ENCODE peak calls at places on chromosomes 12 and 14, in four cellular contexts. One of them, this sample, is unnamed.

GRCh38 chr14:73755434-73756014 is 41.3 kb upstream of the PNMA1 start:
- DNase-seq in IMR-90: no peak
- DNase-seq in HepG2: no peak
- DNase-seq in K562: peak
- DNase-seq in this sample: no peak

GRCh38 chr12:63913929-63914328 is 69.4 kb downstream of the SRGAP1 start:
- DNase-seq in IMR-90: no peak
- DNase-seq in HepG2: no peak
- DNase-seq in K562: no peak
- DNase-seq in this sample: no peak

GRCh38 chr12:132285311-132285741 is 44.1 kb downstream of the GALNT9 start:
- DNase-seq in IMR-90: no peak
- DNase-seq in HepG2: no peak
- DNase-seq in K562: no peak
- DNase-seq in this sample: no peak

GRCh38 chr12:50006754-50007442 is 18.4 kb downstream of the RACGAP1 start:
- DNase-seq in IMR-90: peak
- DNase-seq in HepG2: no peak
- DNase-seq in K562: no peak
- DNase-seq in this sample: no peak

GRCh38 chr14:77022219-77022852 is 6.2 kb downstream of the IRF2BPL start:
- DNase-seq in IMR-90: no peak
- DNase-seq in HepG2: no peak
- DNase-seq in K562: no peak
- DNase-seq in this sample: no peak

GRCh38 chr12:131388164-131388795 is 322.6 kb upstream of the SFSWAP start:
- DNase-seq in IMR-90: no peak
- DNase-seq in HepG2: no peak
- DNase-seq in K562: no peak
- DNase-seq in this sample: no peak

GRCh38 chr14:68295316-68295816 is 475.8 kb downstream of the RAD51B start:
- DNase-seq in IMR-90: no peak
- DNase-seq in HepG2: peak
- DNase-seq in K562: peak
- DNase-seq in this sample: no peak

GRCh38 chr12:65614259-65614658 is 210.0 kb upstream of the HMGA2 start:
- DNase-seq in IMR-90: no peak
- DNase-seq in HepG2: no peak
- DNase-seq in K562: no peak
- DNase-seq in this sample: no peak

GRCh38 chr12:11885261-11886038 is 185.3 kb upstream of the BCL2L14 start:
- DNase-seq in IMR-90: peak
- DNase-seq in HepG2: peak
- DNase-seq in K562: no peak
- DNase-seq in this sample: no peak

GRCh38 chr12:70398862-70399261 is 32.8 kb downstream of the KCNMB4 start:
- DNase-seq in IMR-90: no peak
- DNase-seq in HepG2: no peak
- DNase-seq in K562: no peak
- DNase-seq in this sample: no peak

GRCh38 chr12:10143205-10143604 is 13.2 kb upstream of the CLEC7A start:
- DNase-seq in IMR-90: peak
- DNase-seq in HepG2: no peak
- DNase-seq in K562: no peak
- DNase-seq in this sample: no peak

GRCh38 chr14:105529506-105530445 is 3.4 kb downstream of the TMEM121 start:
- DNase-seq in IMR-90: no peak
- DNase-seq in HepG2: peak
- DNase-seq in K562: no peak
- DNase-seq in this sample: no peak

GRCh38 chr14:67360469-67361206 is 510 bp downstream of the EIF2S1 start:
- DNase-seq in IMR-90: no peak
- DNase-seq in HepG2: peak
- DNase-seq in K562: peak
- DNase-seq in this sample: no peak

GRCh38 chr14:99521176-99522024 is 40.2 kb downstream of the CCNK start:
- DNase-seq in IMR-90: no peak
- DNase-seq in HepG2: no peak
- DNase-seq in K562: no peak
- DNase-seq in this sample: no peak

GRCh38 chr12:42744539-42745156 is 155.1 kb upstream of the PRICKLE1 start:
- DNase-seq in IMR-90: no peak
- DNase-seq in HepG2: no peak
- DNase-seq in K562: no peak
- DNase-seq in this sample: no peak

GRCh38 chr12:12210983-12211382 is 55.9 kb downstream of the LRP6 start:
- DNase-seq in IMR-90: no peak
- DNase-seq in HepG2: no peak
- DNase-seq in K562: no peak
- DNase-seq in this sample: no peak

GRCh38 chr14:34013714-34014055 is 62.8 kb upstream of the EGLN3 start:
- DNase-seq in IMR-90: no peak
- DNase-seq in HepG2: no peak
- DNase-seq in K562: no peak
- DNase-seq in this sample: no peak

GRCh38 chr14:29548948-29549370 is 378.7 kb downstream of the PRKD1 start:
- DNase-seq in IMR-90: peak
- DNase-seq in HepG2: peak
- DNase-seq in K562: peak
- DNase-seq in this sample: peak

GRCh38 chr12:113485330-113485729 is 13.7 kb upstream of the LHX5 start:
- DNase-seq in IMR-90: no peak
- DNase-seq in HepG2: no peak
- DNase-seq in K562: no peak
- DNase-seq in this sample: no peak

GRCh38 chr12:111045941-111046340 is 125.6 kb upstream of the MYL2 start:
- DNase-seq in IMR-90: no peak
- DNase-seq in HepG2: no peak
- DNase-seq in K562: no peak
- DNase-seq in this sample: no peak

GRCh38 chr12:58592817-58593216 is 327.5 kb downstream of the LRIG3 start:
- DNase-seq in IMR-90: no peak
- DNase-seq in HepG2: no peak
- DNase-seq in K562: no peak
- DNase-seq in this sample: no peak

GRCh38 chr12:13373803-13374202 is 177.3 kb downstream of the EMP1 start:
- DNase-seq in IMR-90: no peak
- DNase-seq in HepG2: no peak
- DNase-seq in K562: no peak
- DNase-seq in this sample: no peak

GRCh38 chr12:101209319-101210302 is at the start of gene SLC5A8:
- DNase-seq in IMR-90: no peak
- DNase-seq in HepG2: no peak
- DNase-seq in K562: no peak
- DNase-seq in this sample: no peak

GRCh38 chr12:89238593-89238992 is 113.7 kb downstream of the DUSP6 start:
- DNase-seq in IMR-90: no peak
- DNase-seq in HepG2: no peak
- DNase-seq in K562: no peak
- DNase-seq in this sample: no peak

GRCh38 chr12:115443351-115443938 is 759.5 kb upstream of the TBX3 start:
- DNase-seq in IMR-90: no peak
- DNase-seq in HepG2: no peak
- DNase-seq in K562: no peak
- DNase-seq in this sample: no peak

GRCh38 chr14:36520601-36521525 is 831 bp upstream of the NKX2-1 start:
- DNase-seq in IMR-90: peak
- DNase-seq in HepG2: peak
- DNase-seq in K562: peak
- DNase-seq in this sample: no peak

GRCh38 chr14:33282181-33282580 is 343.5 kb downstream of the NPAS3 start:
- DNase-seq in IMR-90: no peak
- DNase-seq in HepG2: no peak
- DNase-seq in K562: no peak
- DNase-seq in this sample: no peak

GRCh38 chr14:71710001-71710400 is 222.2 kb upstream of the RGS6 start:
- DNase-seq in IMR-90: no peak
- DNase-seq in HepG2: no peak
- DNase-seq in K562: no peak
- DNase-seq in this sample: no peak
- TF ChIP-seq MXI1 in IMR-90: no peak
- TF ChIP-seq MXI1 in HepG2: no peak
- TF ChIP-seq MXI1 in K562: no peak
- TF ChIP-seq MXI1 in this sample: no peak

GRCh38 chr12:109707470-109707821 is 6.2 kb upstream of the FAM222A start:
- DNase-seq in IMR-90: no peak
- DNase-seq in HepG2: peak
- DNase-seq in K562: no peak
- DNase-seq in this sample: no peak

GRCh38 chr12:109706747-109707469 is 6.7 kb upstream of the FAM222A start:
- DNase-seq in IMR-90: no peak
- DNase-seq in HepG2: peak
- DNase-seq in K562: no peak
- DNase-seq in this sample: no peak

GRCh38 chr12:109704371-109705098 is 9.1 kb upstream of the FAM222A start:
- DNase-seq in IMR-90: no peak
- DNase-seq in HepG2: no peak
- DNase-seq in K562: no peak
- DNase-seq in this sample: no peak

GRCh38 chr12:109705291-109705690 is 8.3 kb upstream of the FAM222A start:
- DNase-seq in IMR-90: no peak
- DNase-seq in HepG2: no peak
- DNase-seq in K562: no peak
- DNase-seq in this sample: no peak

GRCh38 chr12:109706398-109706746 is 7.3 kb upstream of the FAM222A start:
- DNase-seq in IMR-90: no peak
- DNase-seq in HepG2: no peak
- DNase-seq in K562: no peak
- DNase-seq in this sample: no peak
- TF ChIP-seq MXI1 in IMR-90: no peak
- TF ChIP-seq MXI1 in HepG2: no peak
- TF ChIP-seq MXI1 in K562: no peak
- TF ChIP-seq MXI1 in this sample: no peak

DNA sequence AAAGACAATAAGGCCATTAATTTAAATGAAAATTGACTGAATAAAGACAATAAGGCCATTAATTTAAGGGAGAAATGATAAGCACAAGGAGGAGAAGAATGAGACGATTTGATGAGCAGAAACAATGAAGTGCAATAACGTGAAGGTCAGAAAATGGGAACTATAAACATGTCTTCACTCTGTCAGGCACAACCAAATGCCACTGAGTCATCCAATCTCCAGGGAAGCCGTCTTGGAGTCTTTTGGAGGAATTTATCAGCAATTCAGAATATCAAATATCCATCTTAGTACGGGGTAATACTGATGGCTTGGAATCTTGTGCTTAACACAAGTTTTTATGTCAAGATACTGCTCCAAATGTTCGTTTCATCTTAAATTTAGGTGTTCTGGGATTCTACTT is 159.9 kb downstream of the CAPZA3 start:
- DNase-seq in IMR-90: peak
- DNase-seq in HepG2: no peak
- DNase-seq in K562: no peak
- DNase-seq in this sample: no peak
- TF ChIP-seq MXI1 in IMR-90: no peak
- TF ChIP-seq MXI1 in HepG2: no peak
- TF ChIP-seq MXI1 in K562: no peak
- TF ChIP-seq MXI1 in this sample: no peak

GRCh38 chr14:75559045-75559444 is 19.4 kb upstream of the FLVCR2 start:
- DNase-seq in IMR-90: no peak
- DNase-seq in HepG2: no peak
- DNase-seq in K562: no peak
- DNase-seq in this sample: no peak

GRCh38 chr14:75562048-75562447 is 16.4 kb upstream of the FLVCR2 start:
- DNase-seq in IMR-90: no peak
- DNase-seq in HepG2: no peak
- DNase-seq in K562: no peak
- DNase-seq in this sample: no peak

GRCh38 chr14:75562494-75562893 is 15.9 kb upstream of the FLVCR2 start:
- DNase-seq in IMR-90: no peak
- DNase-seq in HepG2: no peak
- DNase-seq in K562: no peak
- DNase-seq in this sample: no peak

GRCh38 chr14:75559451-75560187 is 18.8 kb upstream of the FLVCR2 start:
- DNase-seq in IMR-90: peak
- DNase-seq in HepG2: no peak
- DNase-seq in K562: no peak
- DNase-seq in this sample: no peak

GRCh38 chr14:75561013-75561432 is 17.4 kb upstream of the FLVCR2 start:
- DNase-seq in IMR-90: peak
- DNase-seq in HepG2: peak
- DNase-seq in K562: peak
- DNase-seq in this sample: no peak
- TF ChIP-seq MXI1 in IMR-90: no peak
- TF ChIP-seq MXI1 in HepG2: no peak
- TF ChIP-seq MXI1 in K562: no peak
- TF ChIP-seq MXI1 in this sample: no peak

GRCh38 chr12:8784464-8784863 is 38.0 kb upstream of the A2ML1 start:
- DNase-seq in IMR-90: no peak
- DNase-seq in HepG2: no peak
- DNase-seq in K562: no peak
- DNase-seq in this sample: no peak

GRCh38 chr12:8779281-8779680 is 43.1 kb upstream of the A2ML1 start:
- DNase-seq in IMR-90: no peak
- DNase-seq in HepG2: no peak
- DNase-seq in K562: no peak
- DNase-seq in this sample: no peak

GRCh38 chr12:8779862-8780261 is 42.6 kb upstream of the A2ML1 start:
- DNase-seq in IMR-90: no peak
- DNase-seq in HepG2: no peak
- DNase-seq in K562: no peak
- DNase-seq in this sample: no peak

GRCh38 chr12:8781326-8781725 is 41.1 kb upstream of the A2ML1 start:
- DNase-seq in IMR-90: no peak
- DNase-seq in HepG2: no peak
- DNase-seq in K562: peak
- DNase-seq in this sample: no peak

GRCh38 chr12:8780389-8780788 is 42.0 kb upstream of the A2ML1 start:
- DNase-seq in IMR-90: peak
- DNase-seq in HepG2: peak
- DNase-seq in K562: peak
- DNase-seq in this sample: no peak
- TF ChIP-seq MXI1 in IMR-90: no peak
- TF ChIP-seq MXI1 in HepG2: no peak
- TF ChIP-seq MXI1 in K562: no peak
- TF ChIP-seq MXI1 in this sample: no peak

DNA sequence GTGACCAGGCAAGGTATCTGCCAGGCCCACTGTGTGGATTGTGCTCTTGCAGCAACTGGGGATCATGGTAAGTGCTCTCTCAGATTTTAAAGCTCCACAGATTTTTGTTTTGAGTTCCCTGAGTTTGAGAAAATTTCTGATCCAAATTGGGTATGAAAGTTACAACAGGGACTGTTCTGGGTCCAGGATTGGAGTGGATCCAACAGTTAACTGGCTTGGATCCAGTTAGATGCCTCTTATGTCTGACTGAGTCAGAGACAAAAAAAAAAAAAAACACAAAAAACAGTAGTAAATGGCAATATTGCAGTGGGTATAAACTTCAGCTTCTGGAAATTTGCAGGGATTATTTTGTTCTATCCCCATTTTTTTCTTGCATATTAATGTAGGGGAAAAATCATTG is 598.8 kb downstream of the C12orf50 start:
- DNase-seq in IMR-90: no peak
- DNase-seq in HepG2: no peak
- DNase-seq in K562: no peak
- DNase-seq in this sample: no peak
- TF ChIP-seq MXI1 in IMR-90: no peak
- TF ChIP-seq MXI1 in HepG2: no peak
- TF ChIP-seq MXI1 in K562: no peak
- TF ChIP-seq MXI1 in this sample: no peak

This sample was measured in GM12878.